ENCODE peak calls at places on chromosomes 13 and 19, in six cellular contexts. M is A549, O is H1, Q is endothelial cell of umbilical vein, K is K562, L is HepG2. V is an unnamed sample.

GRCh38 chr13:33637978-33638743 is 179.8 kb upstream of the RFC3 start:
- DNase-seq in O (no peak), K (no peak), Q (no peak), L (no peak), M (no peak), V (no peak)

GRCh38 chr13:43874512-43875092 is 4.9 kb downstream of the CCDC122 start:
- DNase-seq in M (peak; percentile 2), Q (peak; percentile 34), K (peak; percentile 6), L (no peak), O (no peak), V (no peak)

GRCh38 chr13:62710766-62711165 is 1295.1 kb upstream of the PCDH20 start:
- DNase-seq in O (no peak), M (no peak), L (no peak), Q (no peak), K (no peak), V (no peak)

GRCh38 chr13:21557995-21558394 is 46.0 kb downstream of the MICU2 start:
- DNase-seq in M (peak; percentile 10), K (peak; percentile 9), O (no peak), L (peak; percentile 25), Q (peak; percentile 7), V (peak; percentile 15)

GRCh38 chr13:113863511-113864302 is at the start of gene GAS6:
- DNase-seq in O (peak; percentile 65), M (peak; percentile 33), Q (peak; percentile 53), L (no peak), K (peak; percentile 65), V (peak; percentile 57)

GRCh38 chr19:37813340-37813739 is 34.0 kb upstream of the ZNF573 start:
- DNase-seq in K (no peak), O (no peak), M (no peak), Q (no peak), L (no peak), V (no peak)

GRCh38 chr13:99371956-99372355 is 64.8 kb upstream of the GPR183 start:
- DNase-seq in Q (no peak), O (no peak), K (no peak), L (no peak), M (no peak), V (no peak)

GRCh38 chr19:54804101-54804500 is 691 bp downstream of the KIR2DL4 start:
- DNase-seq in O (no peak), K (no peak), Q (no peak), L (no peak), M (no peak), V (no peak)

GRCh38 chr19:18282021-18282787 is 782 bp upstream of the JUND start:
- DNase-seq in O (no peak), L (peak; percentile 60), Q (peak; percentile 85), M (no peak), K (no peak), V (no peak)

GRCh38 chr19:16244091-16244490 is 46.4 kb downstream of the AP1M1 start:
- DNase-seq in L (no peak), K (no peak), M (no peak), O (no peak), Q (no peak), V (no peak)

GRCh38 chr19:7870571-7871279 is 3.5 kb downstream of the PRR36 start:
- DNase-seq in Q (peak; percentile 33), K (peak; percentile 79), M (no peak), O (peak; percentile 87), L (peak; percentile 93), V (peak; percentile 95)

GRCh38 chr19:13961826-13962737 is 9.8 kb downstream of the DCAF15 start:
- DNase-seq in K (peak; percentile 35), O (peak; percentile 74), L (no peak), Q (no peak), M (no peak), V (peak; percentile 62)

GRCh38 chr13:20869540-20869939 is 33.0 kb downstream of the XPO4 start:
- DNase-seq in Q (peak; percentile 30), L (no peak), M (no peak), K (no peak), O (no peak), V (no peak)

GRCh38 chr13:45082964-45083363 is 37.3 kb upstream of the GTF2F2 start:
- DNase-seq in L (no peak), Q (no peak), M (no peak), O (no peak), K (no peak), V (no peak)

GRCh38 chr13:98563071-98563470 is 13.8 kb downstream of the STK24 start:
- DNase-seq in Q (no peak), K (no peak), L (no peak), M (no peak), O (no peak), V (no peak)

GRCh38 chr13:27024781-27025492 is 146.7 kb downstream of the USP12 start:
- DNase-seq in K (no peak), O (no peak), M (no peak), L (peak; percentile 46), Q (no peak), V (no peak)

DNA sequence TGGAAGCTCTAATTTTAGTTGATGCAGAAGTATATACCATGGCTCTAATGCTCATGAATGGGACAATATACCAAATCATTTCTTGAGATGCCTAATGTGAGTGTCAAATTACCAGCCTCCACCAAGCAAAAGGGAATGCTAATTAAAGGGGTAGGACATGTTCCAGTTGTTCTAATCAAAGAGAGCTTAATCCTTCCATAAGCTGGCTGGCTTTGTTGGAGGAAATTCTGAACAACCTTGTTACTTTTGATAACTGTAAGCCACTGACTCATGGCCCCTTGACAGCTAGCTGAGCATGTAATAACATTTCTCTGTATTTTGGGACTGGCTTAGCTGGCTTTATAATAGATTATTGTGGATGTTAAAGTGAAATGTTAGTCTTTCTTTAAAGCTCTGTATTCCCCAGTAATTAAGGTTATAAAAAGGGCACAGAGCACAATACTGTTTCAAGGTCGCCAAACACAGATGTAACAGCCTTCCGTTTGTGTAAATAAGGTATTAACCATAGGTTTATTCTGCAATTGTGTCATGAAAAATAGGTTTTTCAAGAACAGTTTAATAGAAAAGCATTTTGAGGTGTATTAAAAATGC is 1194.0 kb downstream of the PCDH9 start:
- DNase-seq in K (no peak), O (no peak), Q (peak; percentile 4), L (no peak), M (no peak), V (no peak)
- TF ChIP-seq JUN in K (no peak), O (no peak), Q (no peak), L (no peak), M (no peak), V (no peak)

GRCh38 chr13:49789961-49790360 is 2.5 kb downstream of the KPNA3 start:
- DNase-seq in K (no peak), O (no peak), L (no peak), Q (no peak), M (no peak), V (no peak)

GRCh38 chr13:49792550-49793324 is at the start of gene KPNA3:
- DNase-seq in O (peak; percentile 91), Q (peak; percentile 95), L (peak; percentile 89), K (peak; percentile 85), M (peak; percentile 73), V (peak; percentile 95)

GRCh38 chr13:49786609-49787008 is 5.9 kb downstream of the KPNA3 start:
- DNase-seq in K (no peak), M (no peak), L (no peak), Q (no peak), O (no peak), V (no peak)

GRCh38 chr13:49791214-49791752 is 1.2 kb downstream of the KPNA3 start:
- DNase-seq in M (no peak), Q (peak; percentile 58), K (no peak), O (no peak), L (peak; percentile 84), V (no peak)

DNA sequence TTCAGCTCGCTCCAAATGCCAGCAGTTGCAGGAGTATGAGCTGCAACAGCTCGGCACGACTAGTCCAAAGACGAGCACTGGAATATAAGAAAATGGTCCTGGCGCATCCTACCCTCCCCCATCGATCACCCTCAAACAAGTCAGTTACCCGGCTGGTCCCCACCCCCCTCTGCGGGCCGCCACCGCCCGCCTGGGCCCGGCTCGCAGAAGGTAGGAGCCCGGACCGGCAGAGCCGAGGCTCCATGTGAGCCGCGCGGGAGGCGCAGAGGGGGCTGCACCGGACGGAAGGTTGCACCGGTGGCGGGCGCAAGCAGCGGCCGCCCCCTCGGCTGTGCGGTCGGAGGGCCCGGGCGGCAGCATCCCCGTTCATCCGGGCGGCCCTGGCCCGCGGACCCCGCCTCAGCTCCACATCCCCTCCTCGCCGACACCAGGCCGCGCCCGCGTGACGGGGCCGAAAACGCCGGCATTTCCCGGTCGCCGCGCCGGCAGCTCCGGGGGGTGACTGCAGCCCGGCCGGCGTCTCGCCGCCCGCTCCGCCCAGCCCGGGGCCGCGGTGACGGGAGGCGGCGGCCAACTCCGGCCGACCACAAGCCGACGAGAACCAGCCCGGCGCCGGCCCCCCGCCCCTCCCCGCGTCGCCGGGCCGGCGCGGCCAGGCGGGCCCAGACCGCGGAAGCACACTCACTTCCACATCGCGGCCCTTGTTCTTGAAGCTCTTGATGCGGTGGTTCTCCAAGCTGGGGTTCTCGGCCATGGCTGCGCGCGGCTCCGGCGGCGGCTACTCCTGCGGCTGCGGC is 531 bp downstream of the KPNA3 start:
- DNase-seq in K (peak; percentile 49), M (no peak), L (no peak), Q (no peak), O (peak; percentile 64), V (peak; percentile 50)
- TF ChIP-seq MAX in K (no peak), M (no peak), L (peak; percentile 11), Q (no peak), O (peak; percentile 10), V (no peak)

DNA sequence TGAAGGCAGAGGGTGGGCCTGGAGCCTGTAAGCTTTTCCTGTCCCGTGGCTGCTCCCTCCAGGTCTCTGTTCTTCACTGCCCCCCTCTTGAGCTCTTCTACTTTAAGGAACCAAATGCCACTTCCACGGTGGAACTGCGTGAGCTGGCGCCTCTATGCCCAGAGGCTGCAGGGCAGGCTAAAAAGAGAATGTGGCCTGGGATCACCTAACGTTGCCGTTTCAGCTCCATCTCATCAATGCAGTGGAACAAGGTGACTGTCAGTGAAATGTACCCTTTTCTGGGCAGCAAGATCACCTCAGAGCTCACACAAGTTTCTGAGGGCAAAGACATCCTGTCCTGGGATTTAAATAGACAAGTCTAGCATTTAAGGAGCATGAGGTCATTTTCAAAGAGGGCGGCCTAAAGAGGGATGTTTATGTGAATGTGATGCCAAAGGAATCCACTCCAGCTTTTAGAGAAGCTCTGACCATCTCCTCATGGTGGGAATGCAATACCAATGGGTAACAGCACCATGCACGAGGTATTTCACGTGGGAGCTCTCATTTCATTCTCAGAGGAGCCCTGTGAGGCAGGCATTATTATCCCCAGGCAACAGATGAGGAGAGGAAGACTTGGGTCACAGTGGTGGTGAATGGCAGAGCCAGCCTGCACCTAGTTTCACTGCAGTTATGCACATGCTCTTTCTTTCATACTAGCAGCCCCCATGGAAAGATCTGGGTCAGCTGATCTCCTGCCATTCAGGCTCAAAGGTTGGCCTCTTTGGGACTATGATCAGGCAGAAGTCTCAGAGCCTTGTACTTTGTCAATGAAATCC is 39.3 kb downstream of the RGCC start:
- DNase-seq in K (no peak), O (no peak), L (no peak), M (no peak), Q (no peak), V (no peak)
- TF ChIP-seq JUN in K (no peak), O (no peak), L (no peak), M (no peak), Q (no peak), V (no peak)

DNA sequence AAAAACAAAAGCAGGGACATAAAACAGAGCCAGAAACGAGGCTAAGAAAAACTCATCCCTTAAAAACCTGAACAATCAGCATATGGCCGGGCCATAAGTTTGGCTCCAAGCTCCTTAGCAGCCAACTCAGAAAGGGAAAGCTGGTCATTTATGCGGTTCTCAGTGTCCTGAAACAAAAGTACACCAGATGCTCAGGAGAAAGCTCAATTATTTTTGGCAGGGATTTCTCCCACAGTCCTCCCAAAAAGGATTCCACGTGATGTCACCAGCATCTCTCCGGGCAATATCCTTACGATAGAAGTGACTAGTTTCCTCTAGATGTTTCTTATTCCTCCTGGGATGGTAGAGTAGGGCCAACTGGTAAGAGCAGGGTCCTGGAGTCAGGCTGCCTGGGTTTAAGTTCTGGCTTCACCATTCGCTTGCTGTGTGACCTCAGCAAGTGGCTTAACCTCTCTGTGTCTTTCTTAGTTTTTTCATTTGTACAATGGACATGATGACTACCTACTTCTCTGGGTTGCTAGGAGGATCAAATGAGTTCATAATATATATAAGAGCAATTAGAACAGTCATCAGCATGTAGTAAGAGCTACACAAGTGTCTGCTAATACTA is 34.0 kb downstream of the PIN1 start:
- DNase-seq in O (no peak), M (no peak), L (no peak), Q (no peak), K (no peak), V (no peak)
- TF ChIP-seq MAX in O (no peak), M (no peak), L (no peak), Q (no peak), K (no peak), V (no peak)

V was measured in WTC11.